ENCODE peak calls at places on chromosomes 16 and 17, in ten cellular contexts. P, W, U, C, F, V, J, O, R and L are unnamed samples.

GRCh38 chr16:88732172-88732960 is 26.1 kb downstream of the CTU2 start:
- DNase-seq in W (no peak), J (no peak), V (no peak), U (no peak), C (no peak), O (no peak), R (no peak), F (no peak), P (no peak), L (no peak)

GRCh38 chr17:44608732-44609435 is 47.4 kb upstream of the MEIOC start:
- DNase-seq in V (no peak), R (no peak), O (no peak), J (no peak), F (no peak), P (no peak), C (no peak), U (no peak), W (no peak), L (no peak)

GRCh38 chr17:44915727-44916058 is 393 bp upstream of the GFAP start:
- DNase-seq in J (no peak), P (no peak), R (no peak), W (no peak), V (no peak), U (peak; percentile 2), C (no peak), F (no peak), O (no peak), L (no peak)

GRCh38 chr17:78429618-78429995 is 51.2 kb downstream of the PGS1 start:
- DNase-seq in U (no peak), J (no peak), R (no peak), O (no peak), C (no peak), F (no peak), P (no peak), W (no peak), V (no peak), L (no peak)

GRCh38 chr16:1026784-1027415 is 45.3 kb downstream of the SOX8 start:
- DNase-seq in R (no peak), J (no peak), W (no peak), F (no peak), O (no peak), P (no peak), U (no peak), C (no peak), V (no peak), L (no peak)

GRCh38 chr17:80732268-80732667 is 187.6 kb downstream of the RPTOR start:
- DNase-seq in C (no peak), J (no peak), F (no peak), O (no peak), V (no peak), R (peak; percentile 45), P (no peak), W (no peak), U (no peak), L (no peak)

GRCh38 chr17:50480854-50481490 is 2.3 kb downstream of the RSAD1 start:
- DNase-seq in V (no peak), C (no peak), J (no peak), F (no peak), R (no peak), P (no peak), W (no peak), O (no peak), U (no peak), L (no peak)

GRCh38 chr17:34135841-34136240 is 119.2 kb upstream of the CCL2 start:
- DNase-seq in U (no peak), F (no peak), V (no peak), R (no peak), P (no peak), J (no peak), C (no peak), W (no peak), O (no peak), L (peak; percentile 49)

GRCh38 chr16:48535831-48536599 is 74.0 kb downstream of the N4BP1 start:
- DNase-seq in R (no peak), V (no peak), O (peak; percentile 73), U (no peak), F (no peak), C (no peak), W (no peak), P (no peak), J (no peak), L (peak; percentile 36)

GRCh38 chr16:77499373-77500285 is 64.8 kb upstream of the ADAMTS18 start:
- DNase-seq in J (no peak), O (no peak), U (no peak), P (no peak), C (no peak), W (no peak), R (no peak), F (no peak), V (no peak), L (no peak)

GRCh38 chr17:41773731-41774193 is 12.7 kb downstream of the JUP start:
- DNase-seq in R (no peak), F (no peak), P (no peak), U (no peak), V (no peak), J (no peak), W (no peak), C (no peak), O (no peak), L (no peak)

GRCh38 chr16:81243927-81244326 is 5.4 kb downstream of the BCO1 start:
- DNase-seq in P (no peak), R (no peak), W (no peak), V (no peak), C (no peak), J (no peak), F (no peak), O (no peak), U (no peak), L (peak; percentile 35)

GRCh38 chr17:75516619-75517276 is 420 bp downstream of the TSEN54 start:
- DNase-seq in R (no peak), V (no peak), O (peak; percentile 65), P (peak; percentile 36), W (no peak), U (peak; percentile 79), C (peak; percentile 54), J (no peak), F (no peak), L (peak; percentile 46)

GRCh38 chr17:31457391-31458234 is 66.1 kb downstream of the RAB11FIP4 start:
- DNase-seq in P (no peak), J (no peak), R (no peak), W (no peak), V (no peak), O (no peak), F (no peak), C (no peak), U (no peak), L (no peak)

GRCh38 chr17:82534401-82534812 is 14.9 kb downstream of the FOXK2 start:
- DNase-seq in W (no peak), U (no peak), F (no peak), O (no peak), J (no peak), R (no peak), P (no peak), C (no peak), V (no peak), L (no peak)

GRCh38 chr17:76498886-76499667 is 2.1 kb downstream of the RHBDF2 start:
- DNase-seq in O (no peak), R (no peak), F (no peak), J (no peak), V (no peak), C (peak; percentile 45), U (no peak), P (no peak), W (no peak), L (no peak)

GRCh38 chr17:37726248-37726647 is 18.6 kb downstream of the HNF1B start:
- DNase-seq in J (no peak), P (no peak), F (no peak), V (no peak), W (no peak), R (no peak), U (no peak), O (no peak), C (no peak), L (no peak)